ENCODE peak calls at places on chromosome 22, in seven cellular contexts. Y is colonic mucosa, V is NCI-H2081, E is NCI-H2171, D is aorta, G is glutamatergic neuron, L is non-pigmented ciliary epithelial cell. N is an unnamed sample.

GRCh38 chr22:47059701-47060161 is 297.3 kb downstream of the TBC1D22A start:
- DNase-seq in Y (no peak), V (no peak), E (no peak), D (no peak), G (no peak), L (no peak), N (no peak)

GRCh38 chr22:24950272-24950902 is 2.1 kb upstream of the KIAA1671 start:
- DNase-seq in Y (no peak), V (peak), E (no peak), D (no peak), G (no peak), L (no peak), N (no peak)

GRCh38 chr22:17896552-17896951 is 122.3 kb upstream of the BID start:
- DNase-seq in Y (no peak), V (no peak), E (no peak), D (no peak), G (peak), L (no peak), N (no peak)

GRCh38 chr22:20567371-20567847 is 60.0 kb downstream of the MED15 start:
- DNase-seq in Y (no peak), V (no peak), E (no peak), D (no peak), G (no peak), L (no peak), N (no peak)

GRCh38 chr22:30694171-30694637 is 470 bp upstream of the OSBP2 start:
- DNase-seq in Y (peak), V (peak), E (peak), D (peak), G (peak), L (no peak), N (no peak)

GRCh38 chr22:20111045-20111688 is 4.7 kb upstream of the RANBP1 start:
- DNase-seq in Y (no peak), V (peak), E (peak), D (peak), G (peak), L (no peak), N (no peak)

GRCh38 chr22:50115693-50116092 is 25.9 kb downstream of the MOV10L1 start:
- DNase-seq in Y (no peak), V (no peak), E (no peak), D (no peak), G (no peak), L (no peak), N (no peak)

GRCh38 chr22:46931881-46932280 is 169.4 kb downstream of the TBC1D22A start:
- DNase-seq in Y (peak), V (no peak), E (no peak), D (no peak), G (no peak), L (peak), N (no peak)

GRCh38 chr22:19107730-19108074 is 14.5 kb downstream of the DGCR2 start:
- DNase-seq in Y (no peak), V (no peak), E (no peak), D (no peak), G (no peak), L (no peak), N (no peak)

GRCh38 chr22:49502126-49502826 is 325.4 kb downstream of the BRD1 start:
- DNase-seq in Y (no peak), V (no peak), E (no peak), D (no peak), G (no peak), L (peak), N (no peak)

GRCh38 chr22:19717181-19717580 is 2.9 kb downstream of the SEPTIN5 start:
- DNase-seq in Y (no peak), V (no peak), E (no peak), D (no peak), G (peak), L (no peak), N (no peak)

GRCh38 chr22:36221799-36222751 is 17.3 kb downstream of the APOL2 start:
- DNase-seq in Y (peak), V (peak), E (no peak), D (no peak), G (peak), L (no peak), N (no peak)

GRCh38 chr22:18970180-18970947 is 34.3 kb upstream of the PRODH start:
- DNase-seq in Y (no peak), V (peak), E (peak), D (no peak), G (peak), L (no peak), N (no peak)

GRCh38 chr22:29060931-29061330 is 700 bp downstream of the C22orf31 start:
- DNase-seq in Y (no peak), V (no peak), E (no peak), D (no peak), G (no peak), L (no peak), N (no peak)

GRCh38 chr22:38859581-38860290 is 12.3 kb downstream of the CBX6 start:
- DNase-seq in Y (no peak), V (no peak), E (no peak), D (peak), G (no peak), L (no peak), N (no peak)

GRCh38 chr22:19984201-19984753 is 32.3 kb downstream of the ARVCF start:
- DNase-seq in Y (no peak), V (peak), E (peak), D (peak), G (no peak), L (no peak), N (no peak)

GRCh38 chr22:29342577-29343312 is 27.2 kb upstream of the RASL10A start:
- DNase-seq in Y (no peak), V (no peak), E (no peak), D (peak), G (no peak), L (no peak), N (no peak)

GRCh38 chr22:40595497-40596234 is 40.9 kb downstream of the MRTFA start:
- DNase-seq in Y (no peak), V (no peak), E (no peak), D (no peak), G (no peak), L (no peak), N (no peak)

GRCh38 chr22:47177334-47177815 is 414.9 kb downstream of the TBC1D22A start:
- DNase-seq in Y (no peak), V (no peak), E (no peak), D (peak), G (no peak), L (no peak), N (no peak)